ENCODE peak calls at places on chromosomes 1 and 21, in four cellular contexts. I is IMR-90, U is left lung, A is Peyer's patch. R is an unnamed sample. For H3K4me1, the result is how much of the 10 kb centered on the place peaks cover.

GRCh38 chr21:27480841-27481261 is 514.0 kb upstream of the ADAMTS5 start:
- DNase-seq in U (no peak), I (peak), A (no peak), R (no peak)

GRCh38 chr1:6782151-6782550 is 3.1 kb upstream of the CAMTA1 start:
- DNase-seq in A (no peak), U (no peak), I (no peak), R (no peak)

GRCh38 chr1:2252423-2252822 is 24.3 kb downstream of the SKI start:
- DNase-seq in I (no peak), U (no peak), A (no peak), R (no peak)

GRCh38 chr1:19872190-19872589 is 10.0 kb upstream of the OTUD3 start:
- DNase-seq in A (peak), U (no peak), I (no peak), R (peak)

GRCh38 chr21:46247699-46248460 is 19.3 kb upstream of the LSS start:
- DNase-seq in A (no peak), U (no peak), I (no peak), R (no peak)

GRCh38 chr1:189211742-189212141 is 1265.9 kb downstream of the BRINP3 start:
- DNase-seq in I (peak), A (no peak), U (no peak), R (no peak)

GRCh38 chr1:110155878-110156522 is 5.7 kb downstream of the SLC6A17 start:
- DNase-seq in U (peak), A (peak), I (peak), R (peak)

GRCh38 chr1:204870165-204870912 is at the start of gene NFASC:
- DNase-seq in I (no peak), U (no peak), A (no peak), R (no peak)

GRCh38 chr1:107695341-107695740 is 269.6 kb downstream of the VAV3 start:
- DNase-seq in A (no peak), U (no peak), I (no peak), R (no peak)

GRCh38 chr1:159598196-159598595 is 10.6 kb downstream of the APCS start:
- DNase-seq in A (no peak), U (no peak), I (peak), R (no peak)

GRCh38 chr1:119075614-119076013 is 64.8 kb downstream of the WARS2 start:
- DNase-seq in U (no peak), I (peak), A (no peak), R (no peak)

GRCh38 chr1:221031015-221031889 is 152.0 kb downstream of the HLX start:
- DNase-seq in A (no peak), U (no peak), I (no peak), R (no peak)

GRCh38 chr1:96978867-96979266 is 257.3 kb downstream of the PTBP2 start:
- DNase-seq in U (no peak), I (no peak), A (no peak), R (no peak)

DNA sequence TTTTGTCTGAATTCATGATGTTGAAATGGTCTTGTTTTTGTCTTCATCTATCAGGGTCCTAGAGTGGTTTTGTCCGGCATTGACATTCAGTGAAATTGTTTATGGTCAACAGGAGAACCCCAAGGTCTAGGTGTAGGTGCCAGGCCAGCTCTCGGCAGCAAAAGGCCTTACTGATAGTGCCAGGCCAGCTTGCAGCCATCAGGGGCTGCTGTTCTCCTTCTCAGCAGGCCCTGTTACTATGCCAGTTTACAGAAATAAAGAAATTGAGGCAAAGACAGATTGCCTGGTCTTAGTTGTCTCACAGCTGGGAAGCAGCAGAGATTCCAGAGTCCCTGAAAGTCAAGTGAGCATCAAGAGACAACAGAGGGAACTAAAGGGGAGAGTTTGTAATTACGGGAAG is 12.0 kb downstream of the HMGB4 start:
- DNase-seq in I (no peak), U (no peak), A (no peak), R (no peak)
- TF ChIP-seq CTCF in I (no peak), U (no peak), A (no peak), R (no peak)

GRCh38 chr1:59061876-59062275 is 235.0 kb upstream of the FGGY start:
- DNase-seq in U (peak), I (peak), A (no peak), R (no peak)

GRCh38 chr1:59062743-59063142 is 234.2 kb upstream of the FGGY start:
- DNase-seq in U (no peak), A (no peak), I (peak), R (no peak)

GRCh38 chr1:59063501-59063900 is 233.4 kb upstream of the FGGY start:
- DNase-seq in A (no peak), I (no peak), U (no peak), R (no peak)

GRCh38 chr1:59066231-59066630 is 230.7 kb upstream of the FGGY start:
- DNase-seq in U (no peak), A (no peak), I (no peak), R (no peak)

DNA sequence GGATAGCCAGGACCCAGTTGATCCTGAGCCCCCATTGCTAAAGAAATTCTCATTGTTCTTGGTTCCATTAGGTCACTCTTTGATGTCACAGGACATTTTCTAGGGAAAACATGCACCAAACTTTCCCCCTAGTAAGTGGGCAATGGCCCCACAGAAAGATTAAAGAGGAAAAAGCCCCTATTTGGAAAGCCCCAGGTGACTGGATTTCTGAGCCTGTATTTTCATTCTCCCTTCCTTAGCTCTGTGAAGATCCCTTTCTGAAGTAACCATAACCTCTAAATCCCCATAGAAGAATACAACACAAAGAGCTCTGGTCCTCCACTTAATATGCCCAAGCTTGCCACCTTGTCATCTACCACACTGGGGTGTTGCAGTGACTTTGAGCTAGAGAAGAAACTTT is 232.3 kb upstream of the FGGY start:
- DNase-seq in U (no peak), I (no peak), A (no peak), R (no peak)
- H3K4me1 ChIP-seq in U (under half), I (under half), A (under half), R (under half)

GRCh38 chr1:215151841-215152240 is 69.3 kb downstream of the KCNK2 start:
- DNase-seq in U (no peak), I (no peak), A (no peak), R (no peak)

GRCh38 chr1:215147024-215147423 is 64.5 kb downstream of the KCNK2 start:
- DNase-seq in U (no peak), I (no peak), A (no peak), R (no peak)

GRCh38 chr1:215141460-215141859 is 58.9 kb downstream of the KCNK2 start:
- DNase-seq in U (no peak), A (no peak), I (no peak), R (no peak)

GRCh38 chr1:215143497-215143896 is 61.0 kb downstream of the KCNK2 start:
- DNase-seq in I (no peak), U (no peak), A (no peak), R (no peak)

DNA sequence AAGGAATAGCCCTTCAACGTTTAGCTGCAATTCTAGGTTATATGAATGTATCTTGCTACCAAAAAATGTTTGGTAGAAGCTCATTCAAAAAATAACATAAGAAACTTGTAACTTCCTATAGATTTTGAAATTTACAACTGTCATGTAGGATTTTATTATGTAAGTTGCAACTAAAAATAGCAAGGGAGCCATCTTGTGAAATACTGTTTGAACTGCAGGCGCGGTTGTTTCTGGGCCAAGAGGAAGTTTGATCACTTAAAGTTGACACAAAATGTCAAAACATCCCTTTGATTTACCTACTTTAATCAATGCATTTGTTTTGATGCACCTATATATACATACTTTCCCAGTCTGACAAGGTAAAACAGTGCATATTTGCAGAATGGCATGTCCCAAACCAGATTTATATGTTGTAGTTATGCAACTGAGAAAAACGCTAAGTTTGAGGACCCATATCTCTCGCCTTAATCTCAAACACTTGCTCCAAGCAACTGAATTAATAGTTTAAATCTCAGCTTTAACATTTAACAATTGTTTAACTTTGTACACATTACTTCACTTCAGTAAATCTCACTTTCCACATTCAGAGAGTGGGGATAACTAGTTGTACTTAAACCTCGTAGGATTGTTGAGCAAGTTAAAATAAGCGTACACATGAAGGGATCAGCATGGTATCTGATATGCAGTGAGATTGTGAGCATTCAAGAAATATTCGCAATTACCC is 63.9 kb downstream of the KCNK2 start:
- DNase-seq in I (peak), U (no peak), A (no peak), R (no peak)
- TF ChIP-seq CTCF in I (peak), U (peak), A (no peak), R (peak)

DNA sequence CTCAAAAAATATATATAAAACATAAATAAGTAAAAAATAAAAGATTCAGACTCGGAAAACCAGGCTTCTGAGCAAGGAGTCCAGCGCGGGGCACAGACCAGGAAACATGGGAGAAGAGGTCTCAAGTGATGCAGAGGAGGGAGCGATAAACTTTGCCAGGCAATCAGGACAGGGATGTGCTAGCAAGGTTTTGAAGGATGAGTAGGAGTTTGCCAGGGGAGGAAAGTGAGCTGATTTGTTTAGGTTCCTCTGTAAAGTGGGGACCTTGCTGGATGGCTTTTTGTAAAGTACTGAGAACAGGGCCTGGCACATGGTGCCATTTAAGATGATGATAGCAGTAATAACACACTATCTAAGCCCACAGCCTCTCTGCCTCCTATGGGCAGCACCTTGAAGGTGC is 86.1 kb downstream of the SPSB1 start:
- DNase-seq in I (no peak), A (no peak), U (no peak), R (no peak)
- H3K4me1 ChIP-seq in I (under half), A (under half), U (under half), R (under half)

GRCh38 chr1:208237241-208237640 is 6.9 kb downstream of the PLXNA2 start:
- DNase-seq in U (no peak), A (no peak), I (no peak), R (no peak)
- TF ChIP-seq CTCF in U (no peak), A (no peak), I (no peak), R (no peak)

GRCh38 chr1:14988636-14989035 is 164.9 kb upstream of the TMEM51 start:
- DNase-seq in U (no peak), I (no peak), A (no peak), R (no peak)

GRCh38 chr1:14987829-14988603 is 165.5 kb upstream of the TMEM51 start:
- DNase-seq in U (no peak), A (no peak), I (no peak), R (no peak)

GRCh38 chr1:14994148-14994547 is 159.4 kb upstream of the TMEM51 start:
- DNase-seq in A (no peak), U (no peak), I (no peak), R (no peak)

GRCh38 chr1:14993414-14993813 is 160.1 kb upstream of the TMEM51 start:
- DNase-seq in A (no peak), I (no peak), U (no peak), R (no peak)

GRCh38 chr1:14989931-14990728 is 163.4 kb upstream of the TMEM51 start:
- DNase-seq in A (no peak), U (no peak), I (no peak), R (no peak)
- H3K4me1 ChIP-seq in A (under half), U (under half), I (under half), R (under half)

DNA sequence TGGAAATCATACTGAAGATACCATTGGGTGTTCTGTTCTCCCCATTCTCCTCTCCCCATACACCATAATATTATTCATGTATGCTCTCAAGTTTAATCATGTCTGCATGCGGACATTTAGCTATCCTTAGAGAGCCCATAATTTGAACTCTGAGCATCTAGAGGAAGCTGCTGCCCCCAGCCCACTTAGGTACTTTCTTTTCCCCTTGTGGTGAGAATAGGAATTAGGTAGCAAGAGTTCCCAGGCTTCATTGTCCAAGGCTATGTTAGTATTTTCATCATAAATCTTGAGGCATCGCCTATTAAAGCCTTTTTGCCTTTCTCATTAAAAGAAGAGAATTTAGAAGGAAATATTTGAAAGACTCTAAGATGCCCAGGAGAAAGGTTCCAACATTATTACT is 96.3 kb downstream of the ROR1 start:
- DNase-seq in I (no peak), U (no peak), A (no peak), R (no peak)
- TF ChIP-seq CTCF in I (no peak), U (no peak), A (no peak), R (no peak)

GRCh38 chr1:117658676-117659075 is 52.8 kb downstream of the TENT5C start:
- DNase-seq in I (no peak), A (no peak), U (no peak), R (no peak)
- H3K4me1 ChIP-seq in I (under half), A (under half), U (under half), R (under half)

GRCh38 chr1:93177991-93178390 is 2.2 kb downstream of the TMED5 start:
- DNase-seq in U (no peak), I (peak), A (no peak), R (no peak)

GRCh38 chr1:93178418-93178817 is 1.8 kb downstream of the TMED5 start:
- DNase-seq in A (no peak), I (peak), U (no peak), R (no peak)

GRCh38 chr1:93180723-93181613 is at the start of gene CCDC18:
- DNase-seq in A (no peak), U (no peak), I (peak), R (no peak)

DNA sequence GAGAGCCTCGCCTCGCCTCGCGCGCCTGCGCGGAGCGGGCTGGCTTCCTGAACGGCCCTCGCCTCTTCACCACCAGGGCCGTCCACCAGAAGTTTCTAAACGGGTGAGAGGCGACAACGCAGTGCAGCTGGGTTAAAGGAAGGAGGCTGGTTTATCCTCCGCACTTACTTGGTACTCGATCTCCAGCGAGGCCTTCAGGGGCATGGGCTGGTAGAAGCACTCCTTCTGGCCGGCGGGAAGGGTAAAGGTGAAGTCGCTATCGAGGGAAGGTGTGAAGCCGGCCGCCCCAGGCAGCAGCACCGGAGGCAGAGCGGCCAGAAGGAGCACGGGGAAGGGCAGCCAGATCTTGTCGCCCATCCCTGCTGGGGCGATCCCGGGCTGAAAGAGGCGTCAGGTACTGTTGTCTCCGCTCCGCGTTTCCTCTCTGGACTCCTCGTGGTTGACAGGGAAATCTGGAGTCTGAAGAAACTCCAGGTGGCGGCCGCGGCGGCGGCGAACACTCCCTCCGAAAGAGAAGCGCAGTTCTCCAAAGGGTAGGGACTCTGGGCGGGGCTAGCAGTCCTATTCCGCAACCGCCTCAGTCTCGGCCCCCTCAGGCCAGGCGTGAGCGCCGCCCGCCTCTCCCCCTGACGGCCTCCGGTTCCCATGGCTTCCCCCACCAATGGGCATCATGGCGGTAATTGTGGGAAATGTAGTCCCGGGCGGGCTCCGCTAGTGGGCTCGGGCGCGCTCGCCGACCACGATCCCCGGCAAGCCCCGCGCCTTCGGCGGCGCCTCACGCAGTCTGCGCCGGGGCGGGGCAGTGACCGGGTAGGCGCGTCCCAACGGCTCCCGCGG is at the start of gene TMED5:
- DNase-seq in I (peak), A (peak), U (peak), R (peak)
- TF ChIP-seq CTCF in I (peak), A (peak), U (no peak), R (peak)

R was measured in right lobe of liver.